ENCODE peak calls at places on chromosomes 6 and 20, in ten cellular contexts. F is stomach, Q is GM06990, Y is AG04449, X is fibroblast of lung, C is MCF 10A, D is uterus, W is endodermal cell, G is lower lobe of right lung, E is testis. J is an unnamed sample.

GRCh38 chr6:110398778-110399177 is 16.6 kb downstream of the DDO start:
- DNase-seq in F (no peak), Q (no peak), Y (no peak), X (no peak), C (peak), D (no peak), W (no peak), G (no peak), E (no peak), J (peak)

GRCh38 chr6:159020011-159020410 is 20.0 kb upstream of the RSPH3 start:
- DNase-seq in F (no peak), Q (no peak), Y (no peak), X (no peak), C (no peak), D (no peak), W (no peak), G (no peak), E (no peak), J (no peak)

GRCh38 chr6:108165714-108166663 is at the start of gene NR2E1:
- DNase-seq in F (no peak), Q (no peak), Y (no peak), X (peak), C (no peak), D (no peak), W (peak), G (no peak), E (no peak), J (no peak)

GRCh38 chr20:53387983-53388675 is 205.5 kb downstream of the ZNF217 start:
- DNase-seq in F (no peak), Q (no peak), Y (no peak), X (no peak), C (no peak), D (no peak), W (no peak), G (no peak), E (no peak), J (no peak)

GRCh38 chr6:22008248-22008836 is 288.5 kb downstream of the PRL start:
- DNase-seq in F (no peak), Q (no peak), Y (no peak), X (peak), C (no peak), D (no peak), W (no peak), G (no peak), E (no peak), J (no peak)

GRCh38 chr6:166494757-166495486 is 91.6 kb downstream of the RAMACL start:
- DNase-seq in F (no peak), Q (no peak), Y (no peak), X (no peak), C (no peak), D (no peak), W (no peak), G (no peak), E (peak), J (no peak)

GRCh38 chr6:39707962-39708683 is 17.1 kb downstream of the KIF6 start:
- DNase-seq in F (no peak), Q (no peak), Y (no peak), X (peak), C (no peak), D (no peak), W (no peak), G (no peak), E (no peak), J (no peak)

GRCh38 chr20:55740076-55740475 is 265.2 kb downstream of the CBLN4 start:
- DNase-seq in F (no peak), Q (no peak), Y (no peak), X (no peak), C (no peak), D (no peak), W (no peak), G (no peak), E (no peak), J (no peak)

GRCh38 chr6:126268087-126268486 is 71.8 kb upstream of the CENPW start:
- DNase-seq in F (no peak), Q (no peak), Y (no peak), X (peak), C (no peak), D (no peak), W (no peak), G (no peak), E (no peak), J (no peak)

GRCh38 chr6:63526931-63527330 is 45.3 kb upstream of the LOC128125822 start:
- DNase-seq in F (no peak), Q (no peak), Y (no peak), X (no peak), C (no peak), D (no peak), W (no peak), G (no peak), E (no peak), J (no peak)

GRCh38 chr6:148497256-148497655 is 154.6 kb downstream of the SASH1 start:
- DNase-seq in F (no peak), Q (no peak), Y (peak), X (peak), C (peak), D (peak), W (no peak), G (no peak), E (no peak), J (no peak)

GRCh38 chr20:25490656-25491445 is 83.4 kb downstream of the GINS1 start:
- DNase-seq in F (no peak), Q (no peak), Y (no peak), X (no peak), C (no peak), D (no peak), W (no peak), G (no peak), E (no peak), J (no peak)

GRCh38 chr20:63947638-63948456 is 8.4 kb downstream of the UCKL1 start:
- DNase-seq in F (no peak), Q (no peak), Y (no peak), X (no peak), C (no peak), D (peak), W (no peak), G (peak), E (no peak), J (no peak)

DNA sequence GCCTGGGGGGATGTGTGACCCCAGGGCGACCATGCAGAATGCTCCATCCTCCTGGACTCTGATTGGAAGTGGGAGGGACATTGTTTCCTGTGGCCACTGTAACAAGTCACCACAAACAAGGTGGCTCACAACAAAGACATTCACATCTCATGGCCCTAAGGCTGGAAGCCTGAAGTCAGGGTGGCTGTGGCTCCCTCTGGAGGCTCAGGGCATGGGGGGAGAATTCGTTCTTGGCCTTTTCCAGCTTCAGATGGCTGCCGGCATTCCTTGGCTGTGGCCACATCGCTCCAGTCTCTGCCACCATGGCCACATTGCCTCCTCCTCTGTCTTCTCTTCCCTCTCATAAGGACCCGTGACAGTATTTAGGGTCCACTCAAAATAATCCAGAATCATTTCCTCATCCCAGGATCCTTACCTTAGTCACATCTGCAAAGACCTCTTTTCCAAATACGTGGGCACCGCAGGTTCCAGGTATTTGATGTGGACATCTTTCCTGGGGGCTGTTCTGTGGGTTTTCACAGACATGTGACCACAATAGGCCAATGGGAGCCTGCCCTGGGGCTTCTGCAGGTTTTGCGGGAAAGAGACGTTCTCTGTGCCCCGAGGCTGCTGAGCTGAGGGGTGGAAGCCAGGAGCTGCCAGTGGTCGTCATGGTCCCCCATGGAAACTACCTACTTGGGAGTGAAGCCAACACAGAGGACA is 249.3 kb downstream of the PREX1 start:
- DNase-seq in F (no peak), Q (no peak), Y (no peak), X (no peak), C (no peak), D (no peak), W (no peak), G (no peak), E (no peak), J (no peak)
- TF ChIP-seq CTCF in F (no peak), Q (peak), Y (peak), X (no peak), C (no peak), D (no peak), W (peak), G (no peak), E (no peak), J (no peak)

GRCh38 chr6:31158863-31159855 is 770 bp downstream of the TCF19 start:
- DNase-seq in F (no peak), Q (peak), Y (no peak), X (peak), C (peak), D (no peak), W (peak), G (no peak), E (no peak), J (no peak)
- TF ChIP-seq CTCF in F (no peak), Q (peak), Y (peak), X (no peak), C (no peak), D (no peak), W (peak), G (no peak), E (no peak), J (no peak)

DNA sequence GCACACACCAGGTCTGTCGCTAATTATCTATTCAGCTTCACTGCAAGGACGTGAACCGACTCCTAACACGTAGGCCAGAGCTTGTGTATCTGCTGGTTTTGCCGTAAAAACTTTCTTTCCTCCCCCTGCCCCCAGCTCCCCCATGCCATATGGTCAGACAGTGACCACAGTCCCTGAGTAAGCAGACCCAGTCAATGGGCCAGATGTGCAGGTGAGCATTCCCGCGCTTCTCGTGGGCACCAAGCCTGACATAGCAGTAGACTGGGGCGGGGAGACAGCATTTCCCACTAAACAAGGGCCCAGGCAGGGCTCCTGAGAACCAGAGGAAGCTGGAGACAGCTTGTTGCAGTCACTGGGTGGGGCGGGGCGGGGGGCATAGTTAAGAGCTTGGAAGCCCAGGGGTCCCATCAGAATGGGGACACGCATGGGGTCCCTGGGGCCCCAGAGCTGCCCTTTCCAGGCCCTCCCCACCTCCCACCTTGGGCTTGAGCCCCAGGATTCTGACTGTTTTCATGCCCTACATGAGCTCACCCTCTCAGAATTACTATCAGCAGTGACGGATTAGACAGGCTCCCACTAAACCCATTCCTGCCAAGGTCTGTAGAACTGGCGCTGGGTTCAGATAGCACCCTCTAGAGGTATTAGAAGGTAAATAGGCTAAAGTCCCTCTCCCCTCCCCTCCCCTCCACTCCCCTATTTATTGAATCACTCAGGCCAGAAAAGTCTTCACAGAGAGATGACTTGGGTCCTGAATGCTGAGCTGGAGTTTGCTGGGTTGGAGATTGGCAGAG is 51.8 kb downstream of the CDH26 start:
- DNase-seq in F (no peak), Q (no peak), Y (no peak), X (no peak), C (peak), D (no peak), W (peak), G (no peak), E (no peak), J (no peak)
- TF ChIP-seq CTCF in F (no peak), Q (peak), Y (no peak), X (no peak), C (peak), D (no peak), W (peak), G (peak), E (no peak), J (peak)

GRCh38 chr6:113879186-113880096 is 22.3 kb downstream of the MARCKS start:
- DNase-seq in F (peak), Q (peak), Y (no peak), X (peak), C (peak), D (peak), W (peak), G (no peak), E (peak), J (no peak)
- TF ChIP-seq CTCF in F (peak), Q (peak), Y (peak), X (peak), C (peak), D (peak), W (peak), G (peak), E (peak), J (peak)